ENCODE peak calls at places on chromosomes 1 and 21, in six cellular contexts. N is foreskin fibroblast; C is HEK293T; W is stimulated activated CD4-positive, alpha-beta T cell treated with anti-CD3 and anti-CD28 coated beads, Interleukin-2, amount 100 ng/mL, for 4 hours; A is CD8-positive, alpha-beta T cell; B is hepatocyte. D is an unnamed sample.

GRCh38 chr1:24089027-24089742 is 22.8 kb downstream of the MYOM3 start:
- DNase-seq in N (no peak), C (no peak), W (no peak), A (no peak), B (no peak), D (no peak)

GRCh38 chr1:203039609-203040517 is 13.6 kb downstream of the PPFIA4 start:
- DNase-seq in N (peak), C (peak), W (no peak), A (no peak), B (peak), D (peak)

GRCh38 chr1:198047913-198048312 is 108.9 kb upstream of the NEK7 start:
- DNase-seq in N (no peak), C (no peak), W (no peak), A (no peak), B (no peak), D (no peak)

GRCh38 chr1:211653907-211654553 is 21.4 kb downstream of the NEK2 start:
- DNase-seq in N (peak), C (no peak), W (no peak), A (no peak), B (peak), D (no peak)

GRCh38 chr1:6600410-6601048 is 2.1 kb downstream of the KLHL21 start:
- DNase-seq in N (peak), C (no peak), W (no peak), A (no peak), B (no peak), D (no peak)

GRCh38 chr1:58657082-58657481 is 42.8 kb downstream of the MYSM1 start:
- DNase-seq in N (no peak), C (no peak), W (no peak), A (no peak), B (no peak), D (no peak)

GRCh38 chr1:26110731-26111529 is 694 bp upstream of the PDIK1L start:
- DNase-seq in N (peak), C (peak), W (peak), A (peak), B (peak), D (peak)

GRCh38 chr1:8217011-8217711 is 100.8 kb upstream of the SLC45A1 start:
- DNase-seq in N (peak), C (no peak), W (peak), A (no peak), B (peak), D (no peak)

GRCh38 chr1:181812211-181812610 is 249.3 kb downstream of the ZNF648 start:
- DNase-seq in N (no peak), C (no peak), W (no peak), A (no peak), B (no peak), D (no peak)

GRCh38 chr1:12296623-12297022 is 66.8 kb downstream of the VPS13D start:
- DNase-seq in N (peak), C (no peak), W (no peak), A (no peak), B (no peak), D (no peak)

GRCh38 chr1:183609313-183609712 is 19.1 kb upstream of the NCF2 start:
- DNase-seq in N (peak), C (no peak), W (no peak), A (no peak), B (peak), D (peak)

GRCh38 chr1:195806060-195806459 is 802.2 kb downstream of the KCNT2 start:
- DNase-seq in N (no peak), C (no peak), W (no peak), A (no peak), B (no peak), D (no peak)

GRCh38 chr21:44967082-44968047 is 27.5 kb downstream of the SLX9 start:
- DNase-seq in N (no peak), C (no peak), W (no peak), A (no peak), B (no peak), D (no peak)

GRCh38 chr1:165928075-165928731 is 100.8 kb downstream of the UCK2 start:
- DNase-seq in N (peak), C (peak), W (peak), A (peak), B (peak), D (peak)

GRCh38 chr1:63882048-63882704 is 108.4 kb downstream of the ROR1 start:
- DNase-seq in N (peak), C (no peak), W (no peak), A (no peak), B (no peak), D (no peak)

GRCh38 chr1:16324456-16324890 is 27.8 kb downstream of the FBXO42 start:
- DNase-seq in N (peak), C (no peak), W (no peak), A (no peak), B (peak), D (no peak)

GRCh38 chr1:162089748-162090147 is 20.3 kb downstream of the NOS1AP start:
- DNase-seq in N (no peak), C (no peak), W (no peak), A (no peak), B (no peak), D (no peak)

GRCh38 chr21:29181799-29182470 is 51.5 kb downstream of the MAP3K7CL start:
- DNase-seq in N (peak), C (peak), W (no peak), A (no peak), B (peak), D (no peak)

GRCh38 chr1:151192047-151192446 is 2.0 kb upstream of the VPS72 start:
- DNase-seq in N (no peak), C (no peak), W (no peak), A (no peak), B (no peak), D (no peak)

D was measured in GDM1.